ENCODE peak calls at places on chromosomes 3 and 15, in six cellular contexts. U is neuronal stem cell, H is mesenchymal stem cell, A is trophoblast cell, Z is H9, R is IMR-90. S is an unnamed sample. For H3K27me3, the result is how much of the 10 kb centered on the place peaks cover.

GRCh38 chr3:178705925-178706324 is 169.7 kb downstream of the KCNMB2 start:
- DNase-seq in U (no peak), R (peak), A (peak), H (peak), Z (no peak), S (no peak)

GRCh38 chr3:44555753-44556152 is 760 bp downstream of the ZKSCAN7 start:
- DNase-seq in U (no peak), R (peak), Z (no peak), H (peak), A (no peak), S (no peak)

GRCh38 chr3:71210257-71211002 is 373.1 kb downstream of the FOXP1 start:
- DNase-seq in H (peak), A (peak), U (no peak), R (peak), Z (no peak), S (peak)

GRCh38 chr3:181610973-181611265 is 100.8 kb upstream of the SOX2 start:
- DNase-seq in Z (no peak), U (no peak), H (no peak), A (no peak), R (no peak), S (no peak)

GRCh38 chr3:79405183-79405582 is 362.6 kb downstream of the ROBO1 start:
- DNase-seq in Z (no peak), U (no peak), R (no peak), A (no peak), H (no peak), S (no peak)

GRCh38 chr3:128369881-128370642 is 96.6 kb downstream of the DNAJB8 start:
- DNase-seq in A (no peak), Z (no peak), R (no peak), H (no peak), U (no peak), S (peak)

GRCh38 chr3:51961607-51962569 is 5.4 kb downstream of the PCBP4 start:
- DNase-seq in H (no peak), R (no peak), Z (no peak), A (no peak), U (no peak), S (no peak)

GRCh38 chr3:138196023-138196422 is 8.9 kb downstream of the ARMC8 start:
- DNase-seq in H (no peak), R (no peak), A (no peak), U (no peak), Z (no peak), S (no peak)

GRCh38 chr15:45660231-45660979 is 25.6 kb downstream of the SQOR start:
- DNase-seq in A (peak), R (peak), Z (no peak), H (peak), U (no peak), S (peak)

GRCh38 chr3:24496529-24497482 is 2.2 kb upstream of the THRB start:
- DNase-seq in U (peak), A (peak), R (peak), Z (peak), H (peak), S (peak)

GRCh38 chr3:52091566-52092290 is 35.4 kb upstream of the DUSP7 start:
- DNase-seq in R (peak), Z (no peak), A (no peak), U (no peak), H (peak), S (no peak)

GRCh38 chr15:70098170-70098460 is 398 bp upstream of the TLE3 start:
- DNase-seq in R (no peak), H (no peak), U (no peak), A (no peak), Z (no peak), S (no peak)

GRCh38 chr15:93066834-93067648 is 22.0 kb downstream of the RGMA start:
- DNase-seq in Z (no peak), U (no peak), R (no peak), A (peak), H (no peak), S (no peak)

GRCh38 chr15:26864664-26865191 is 2.1 kb upstream of the GABRA5 start:
- DNase-seq in Z (peak), A (peak), H (peak), R (peak), U (peak), S (peak)

GRCh38 chr15:62847900-62848489 is 194.6 kb upstream of the TPM1 start:
- DNase-seq in Z (peak), R (peak), H (peak), A (peak), U (peak), S (peak)

GRCh38 chr15:36766449-36766848 is 187.0 kb downstream of the CDIN1 start:
- DNase-seq in Z (no peak), U (no peak), R (no peak), A (no peak), H (no peak), S (no peak)

GRCh38 chr3:56290376-56290775 is 177.9 kb downstream of the ERC2 start:
- DNase-seq in Z (no peak), H (no peak), U (no peak), R (no peak), A (no peak), S (no peak)

GRCh38 chr15:65095011-65095746 is 18.6 kb downstream of the KBTBD13 start:
- DNase-seq in R (no peak), H (no peak), Z (no peak), A (no peak), U (no peak), S (no peak)

GRCh38 chr3:153087595-153088566 is 74.1 kb upstream of the RAP2B start:
- DNase-seq in Z (no peak), R (peak), A (no peak), H (no peak), U (no peak), S (no peak)

GRCh38 chr3:95134693-95135375 is 1072.0 kb downstream of the NSUN3 start:
- DNase-seq in U (no peak), R (no peak), H (peak), A (no peak), Z (no peak), S (no peak)

GRCh38 chr15:45187894-45188830 is at the start of gene SHF:
- DNase-seq in Z (peak), U (peak), H (peak), R (peak), A (peak), S (peak)

GRCh38 chr15:39188314-39188713 is 392.6 kb upstream of the THBS1 start:
- DNase-seq in U (no peak), A (no peak), H (no peak), Z (no peak), R (no peak), S (no peak)

GRCh38 chr3:114351822-114352145 is 58.0 kb downstream of the TIGIT start:
- DNase-seq in A (peak), R (no peak), H (no peak), U (no peak), Z (no peak), S (peak)

GRCh38 chr3:25952133-25952532 is 162.2 kb downstream of the OXSM start:
- DNase-seq in A (no peak), R (no peak), U (no peak), H (no peak), Z (no peak), S (no peak)
- H3K18ac ChIP-seq in A (no peak), R (no peak), U (no peak), H (no peak), Z (no peak), S (no peak)

DNA sequence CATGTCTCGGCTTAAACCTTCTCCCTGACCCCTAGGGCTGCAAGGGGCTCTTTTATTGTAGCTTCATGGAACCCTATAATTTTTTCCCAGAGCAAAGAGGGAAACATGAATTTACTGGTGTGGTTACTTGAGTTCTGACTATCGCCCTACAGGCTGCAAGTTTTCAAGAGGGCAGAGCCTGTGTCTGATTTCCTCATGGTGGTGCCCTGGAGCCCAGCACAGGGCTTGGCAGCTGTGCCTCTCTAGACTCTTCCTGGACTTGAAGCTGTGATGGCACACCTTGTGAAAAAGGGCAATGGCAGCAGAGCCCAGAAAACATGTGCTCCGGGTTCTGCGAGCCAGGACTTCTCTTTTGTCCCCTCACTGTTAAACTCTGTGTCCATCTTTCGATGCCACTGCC is 34.2 kb upstream of the TF start:
- DNase-seq in Z (no peak), A (no peak), U (no peak), H (no peak), R (no peak), S (no peak)
- H3K27me3 ChIP-seq in Z (under half), A (under half), U (half or more), H (under half), R (under half), S (under half)

GRCh38 chr3:50616003-50616769 is 765 bp upstream of the MAPKAPK3 start:
- DNase-seq in R (peak), H (peak), A (peak), U (peak), Z (peak), S (peak)
- H3K18ac ChIP-seq in R (no peak), H (peak), A (no peak), U (peak), Z (no peak), S (no peak)

GRCh38 chr3:49659756-49660155 is 14.4 kb upstream of the APEH start:
- DNase-seq in R (no peak), A (no peak), Z (no peak), H (no peak), U (no peak), S (no peak)

GRCh38 chr3:49662720-49663413 is 11.3 kb upstream of the APEH start:
- DNase-seq in U (no peak), A (no peak), H (no peak), R (no peak), Z (no peak), S (no peak)

GRCh38 chr3:49662021-49662420 is 12.1 kb upstream of the APEH start:
- DNase-seq in Z (no peak), A (no peak), R (no peak), U (no peak), H (no peak), S (no peak)

GRCh38 chr3:49663831-49664230 is 10.3 kb upstream of the APEH start:
- DNase-seq in R (no peak), Z (no peak), U (no peak), A (no peak), H (no peak), S (no peak)

GRCh38 chr3:49661281-49661680 is 12.9 kb upstream of the APEH start:
- DNase-seq in H (no peak), A (peak), U (no peak), Z (no peak), R (no peak), S (no peak)
- H3K27me3 ChIP-seq in H (under half), A (under half), U (under half), Z (under half), R (under half), S (under half)

S was measured in mesendoderm.